ENCODE peak calls at places on chromosomes 6 and 20, in five cellular contexts. One of them, this sample, is unnamed.
A peak's percentile ranks its signal among the peaks of the same experiment; 100 is the strongest.

GRCh38 chr20:2690213-2690612 is 2.4 kb upstream of the EBF4 start:
- DNase-seq in endothelial cell of umbilical vein: no peak
- DNase-seq in vagina: no peak
- DNase-seq in ovary: no peak
- DNase-seq in esophagus squamous epithelium: no peak
- DNase-seq in this sample: no peak

GRCh38 chr6:139369568-139370046 is 4.8 kb downstream of the CITED2 start:
- DNase-seq in endothelial cell of umbilical vein: peak; percentile 68
- DNase-seq in vagina: no peak
- DNase-seq in ovary: no peak
- DNase-seq in esophagus squamous epithelium: no peak
- DNase-seq in this sample: no peak

GRCh38 chr6:153538491-153538890 is 407.4 kb upstream of the RGS17 start:
- DNase-seq in endothelial cell of umbilical vein: no peak
- DNase-seq in vagina: no peak
- DNase-seq in ovary: no peak
- DNase-seq in esophagus squamous epithelium: no peak
- DNase-seq in this sample: no peak

GRCh38 chr6:166900130-166900708 is 56.1 kb downstream of the RNASET2 start:
- DNase-seq in endothelial cell of umbilical vein: no peak
- DNase-seq in vagina: no peak
- DNase-seq in ovary: no peak
- DNase-seq in esophagus squamous epithelium: no peak
- DNase-seq in this sample: no peak

GRCh38 chr6:139433647-139434419 is 59.4 kb upstream of the CITED2 start:
- DNase-seq in endothelial cell of umbilical vein: peak; percentile 6
- DNase-seq in vagina: no peak
- DNase-seq in ovary: no peak
- DNase-seq in esophagus squamous epithelium: no peak
- DNase-seq in this sample: no peak

GRCh38 chr20:51525241-51526104 is 17.0 kb downstream of the NFATC2 start:
- DNase-seq in endothelial cell of umbilical vein: peak; percentile 45
- DNase-seq in vagina: no peak
- DNase-seq in ovary: no peak
- DNase-seq in esophagus squamous epithelium: no peak
- DNase-seq in this sample: peak; percentile 41

GRCh38 chr6:85641522-85641915 is 1.2 kb downstream of the SYNCRIP start:
- DNase-seq in endothelial cell of umbilical vein: peak; percentile 18
- DNase-seq in vagina: no peak
- DNase-seq in ovary: no peak
- DNase-seq in esophagus squamous epithelium: no peak
- DNase-seq in this sample: peak; percentile 15

GRCh38 chr6:138593100-138593877 is 94.0 kb upstream of the NHSL1 start:
- DNase-seq in endothelial cell of umbilical vein: peak; percentile 99
- DNase-seq in vagina: no peak
- DNase-seq in ovary: no peak
- DNase-seq in esophagus squamous epithelium: peak; percentile 4
- DNase-seq in this sample: peak; percentile 24

GRCh38 chr20:58603656-58604184 is 47.4 kb upstream of the STX16 start:
- DNase-seq in endothelial cell of umbilical vein: no peak
- DNase-seq in vagina: no peak
- DNase-seq in ovary: no peak
- DNase-seq in esophagus squamous epithelium: no peak
- DNase-seq in this sample: no peak

GRCh38 chr6:144064402-144064830 is 31.0 kb downstream of the SF3B5 start:
- DNase-seq in endothelial cell of umbilical vein: no peak
- DNase-seq in vagina: no peak
- DNase-seq in ovary: peak; percentile 20
- DNase-seq in esophagus squamous epithelium: no peak
- DNase-seq in this sample: peak; percentile 28

GRCh38 chr20:8118735-8119134 is 13.3 kb upstream of the PLCB1 start:
- DNase-seq in endothelial cell of umbilical vein: no peak
- DNase-seq in vagina: no peak
- DNase-seq in ovary: no peak
- DNase-seq in esophagus squamous epithelium: no peak
- DNase-seq in this sample: no peak

GRCh38 chr20:50943091-50943490 is 11.9 kb upstream of the ADNP start:
- DNase-seq in endothelial cell of umbilical vein: no peak
- DNase-seq in vagina: no peak
- DNase-seq in ovary: no peak
- DNase-seq in esophagus squamous epithelium: no peak
- DNase-seq in this sample: no peak

GRCh38 chr20:13396826-13397225 is 175.8 kb downstream of the ISM1 start:
- DNase-seq in endothelial cell of umbilical vein: no peak
- DNase-seq in vagina: no peak
- DNase-seq in ovary: no peak
- DNase-seq in esophagus squamous epithelium: no peak
- DNase-seq in this sample: no peak

GRCh38 chr6:166691199-166691598 is 64.1 kb upstream of the RPS6KA2 start:
- DNase-seq in endothelial cell of umbilical vein: peak; percentile 88
- DNase-seq in vagina: no peak
- DNase-seq in ovary: no peak
- DNase-seq in esophagus squamous epithelium: no peak
- DNase-seq in this sample: no peak

GRCh38 chr6:128487055-128487454 is 33.3 kb downstream of the PTPRK start:
- DNase-seq in endothelial cell of umbilical vein: peak; percentile 21
- DNase-seq in vagina: no peak
- DNase-seq in ovary: no peak
- DNase-seq in esophagus squamous epithelium: no peak
- DNase-seq in this sample: no peak

GRCh38 chr6:165092881-165093595 is 216.4 kb downstream of the C6orf118 start:
- DNase-seq in endothelial cell of umbilical vein: no peak
- DNase-seq in vagina: no peak
- DNase-seq in ovary: no peak
- DNase-seq in esophagus squamous epithelium: no peak
- DNase-seq in this sample: no peak

GRCh38 chr6:144659202-144659731 is 374.1 kb downstream of the UTRN start:
- DNase-seq in endothelial cell of umbilical vein: peak; percentile 25
- DNase-seq in vagina: no peak
- DNase-seq in ovary: peak; percentile 37
- DNase-seq in esophagus squamous epithelium: no peak
- DNase-seq in this sample: peak; percentile 42

GRCh38 chr20:18287546-18287914 is 797 bp upstream of the ZNF133 start:
- DNase-seq in endothelial cell of umbilical vein: no peak
- DNase-seq in vagina: no peak
- DNase-seq in ovary: no peak
- DNase-seq in esophagus squamous epithelium: no peak
- DNase-seq in this sample: no peak

GRCh38 chr6:16712250-16712930 is 48.9 kb downstream of the ATXN1 start:
- DNase-seq in endothelial cell of umbilical vein: peak; percentile 62
- DNase-seq in vagina: no peak
- DNase-seq in ovary: no peak
- DNase-seq in esophagus squamous epithelium: no peak
- DNase-seq in this sample: no peak

GRCh38 chr6:51855310-51856082 is 231.9 kb downstream of the PKHD1 start:
- DNase-seq in endothelial cell of umbilical vein: peak; percentile 32
- DNase-seq in vagina: no peak
- DNase-seq in ovary: no peak
- DNase-seq in esophagus squamous epithelium: no peak
- DNase-seq in this sample: peak; percentile 34

GRCh38 chr6:158008894-158009891 is 27.5 kb downstream of the SYNJ2 start:
- DNase-seq in endothelial cell of umbilical vein: peak; percentile 89
- DNase-seq in vagina: no peak
- DNase-seq in ovary: peak; percentile 63
- DNase-seq in esophagus squamous epithelium: no peak
- DNase-seq in this sample: peak; percentile 53

GRCh38 chr6:26388014-26388413 is 5.1 kb downstream of the BTN2A2 start:
- DNase-seq in endothelial cell of umbilical vein: no peak
- DNase-seq in vagina: no peak
- DNase-seq in ovary: no peak
- DNase-seq in esophagus squamous epithelium: no peak
- DNase-seq in this sample: no peak

DNA sequence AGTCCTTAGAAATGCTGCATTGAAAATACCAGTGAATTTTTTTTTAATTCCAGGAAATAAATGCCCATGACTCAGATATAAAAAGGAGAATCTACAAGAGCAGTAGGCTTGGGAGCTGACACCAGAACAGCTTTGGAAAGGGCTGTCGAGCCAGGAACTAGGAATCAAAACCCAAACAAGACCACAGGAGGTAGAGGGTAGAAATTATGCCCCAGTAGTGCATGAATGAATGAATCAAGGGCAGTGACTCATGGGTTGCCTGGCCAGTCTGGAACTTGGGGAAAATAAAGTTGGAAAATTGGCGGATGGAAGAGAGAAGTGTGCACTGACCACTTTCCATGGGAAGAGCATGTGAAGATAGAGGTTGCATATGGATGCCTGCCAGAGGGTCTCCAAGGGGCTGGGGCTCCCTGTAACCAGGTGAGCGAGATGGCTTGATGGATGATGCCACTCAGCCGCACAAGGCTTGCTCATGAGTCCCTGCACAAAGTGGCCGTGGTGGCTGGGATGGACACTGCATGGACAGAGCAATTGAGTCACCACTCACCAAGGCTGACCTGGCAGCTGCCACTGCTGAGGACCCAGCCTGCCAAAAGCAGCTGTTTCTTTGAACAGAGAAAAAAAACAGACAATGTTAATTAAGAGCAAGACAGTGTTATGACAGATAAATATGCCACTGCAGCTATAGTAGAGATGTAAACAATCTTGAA is 15.2 kb upstream of the MCCD1 start:
- DNase-seq in endothelial cell of umbilical vein: no peak
- DNase-seq in vagina: no peak
- DNase-seq in ovary: no peak
- DNase-seq in esophagus squamous epithelium: no peak
- DNase-seq in this sample: no peak
- H3K27ac ChIP-seq in endothelial cell of umbilical vein: no peak overlapping the region
- H3K27ac ChIP-seq in vagina: no peak overlapping the region
- H3K27ac ChIP-seq in ovary: no peak overlapping the region
- H3K27ac ChIP-seq in esophagus squamous epithelium: no peak overlapping the region
- H3K27ac ChIP-seq in this sample: no peak overlapping the region

GRCh38 chr6:134521116-134521501 is 203.2 kb upstream of the SGK1 start:
- DNase-seq in endothelial cell of umbilical vein: no peak
- DNase-seq in vagina: no peak
- DNase-seq in ovary: no peak
- DNase-seq in esophagus squamous epithelium: no peak
- DNase-seq in this sample: no peak

GRCh38 chr6:134523051-134523450 is 205.1 kb upstream of the SGK1 start:
- DNase-seq in endothelial cell of umbilical vein: no peak
- DNase-seq in vagina: no peak
- DNase-seq in ovary: no peak
- DNase-seq in esophagus squamous epithelium: no peak
- DNase-seq in this sample: no peak

GRCh38 chr6:134525190-134525868 is 207.4 kb upstream of the SGK1 start:
- DNase-seq in endothelial cell of umbilical vein: peak; percentile 46
- DNase-seq in vagina: no peak
- DNase-seq in ovary: no peak
- DNase-seq in esophagus squamous epithelium: no peak
- DNase-seq in this sample: no peak

GRCh38 chr6:134527108-134527787 is 209.3 kb upstream of the SGK1 start:
- DNase-seq in endothelial cell of umbilical vein: no peak
- DNase-seq in vagina: no peak
- DNase-seq in ovary: no peak
- DNase-seq in esophagus squamous epithelium: no peak
- DNase-seq in this sample: no peak

DNA sequence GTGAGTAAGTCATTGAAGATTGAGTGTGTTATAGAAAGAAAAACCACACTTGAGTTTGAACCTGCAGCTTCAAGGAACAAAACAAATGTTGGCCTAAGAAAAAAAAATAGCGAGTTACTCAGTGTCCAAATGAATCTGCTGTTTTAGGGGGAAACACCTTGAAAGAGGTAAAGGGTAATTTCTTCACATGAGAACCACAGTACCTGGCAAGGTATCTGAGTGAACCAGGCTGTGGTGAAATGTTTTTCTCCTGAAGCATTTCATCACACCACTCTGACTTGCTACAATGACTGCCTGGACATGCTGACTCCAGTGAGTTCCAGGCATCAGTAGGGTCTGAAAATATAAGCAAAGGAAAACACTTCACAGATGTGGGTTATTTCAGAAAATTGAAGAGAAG is 206.0 kb upstream of the SGK1 start:
- DNase-seq in endothelial cell of umbilical vein: no peak
- DNase-seq in vagina: no peak
- DNase-seq in ovary: no peak
- DNase-seq in esophagus squamous epithelium: no peak
- DNase-seq in this sample: no peak
- TF ChIP-seq POLR2A in endothelial cell of umbilical vein: no peak
- TF ChIP-seq POLR2A in vagina: no peak
- TF ChIP-seq POLR2A in ovary: no peak
- TF ChIP-seq POLR2A in esophagus squamous epithelium: no peak
- TF ChIP-seq POLR2A in this sample: no peak

GRCh38 chr20:40689943-40690835 is 1.2 kb upstream of the MAFB start:
- DNase-seq in endothelial cell of umbilical vein: peak; percentile 81
- DNase-seq in vagina: no peak
- DNase-seq in ovary: peak; percentile 92
- DNase-seq in esophagus squamous epithelium: no peak
- DNase-seq in this sample: peak; percentile 93
- H3K4me3 ChIP-seq in endothelial cell of umbilical vein: peak overlapping the region; percentile 16
- H3K4me3 ChIP-seq in vagina: peak overlapping the region; percentile 68
- H3K4me3 ChIP-seq in ovary: peak overlapping the region; percentile 59
- H3K4me3 ChIP-seq in esophagus squamous epithelium: peak overlapping the region; percentile 84
- H3K4me3 ChIP-seq in this sample: peak overlapping the region; percentile 8

GRCh38 chr20:39784693-39785092 is 822.5 kb downstream of the DHX35 start:
- DNase-seq in endothelial cell of umbilical vein: no peak
- DNase-seq in vagina: no peak
- DNase-seq in ovary: no peak
- DNase-seq in esophagus squamous epithelium: no peak
- DNase-seq in this sample: no peak
- H3K27ac ChIP-seq in endothelial cell of umbilical vein: no peak overlapping the region
- H3K27ac ChIP-seq in vagina: no peak overlapping the region
- H3K27ac ChIP-seq in ovary: no peak overlapping the region
- H3K27ac ChIP-seq in esophagus squamous epithelium: no peak overlapping the region
- H3K27ac ChIP-seq in this sample: no peak overlapping the region